ENCODE peak calls at places on chromosomes 6 and 20, in four cellular contexts. W is IMR-90, V is heart left ventricle, B is lower lobe of right lung. Z is an unnamed sample.

GRCh38 chr6:170522565-170523183 is 30.4 kb downstream of the PSMB1 start:
- DNase-seq in W (peak), V (no peak), B (no peak), Z (no peak)

GRCh38 chr20:31595654-31596411 is 9.3 kb upstream of the ID1 start:
- DNase-seq in W (peak), V (peak), B (peak), Z (peak)

GRCh38 chr20:41150664-41151063 is 13.3 kb downstream of the PLCG1 start:
- DNase-seq in W (peak), V (no peak), B (peak), Z (no peak)

GRCh38 chr20:16942702-16943101 is 194.5 kb downstream of the OTOR start:
- DNase-seq in W (peak), V (no peak), B (no peak), Z (no peak)

GRCh38 chr6:41580690-41581089 is 34.5 kb downstream of the FOXP4 start:
- DNase-seq in W (no peak), V (no peak), B (no peak), Z (no peak)

GRCh38 chr20:57614490-57615471 is 5.4 kb downstream of the ZBP1 start:
- DNase-seq in W (no peak), V (no peak), B (no peak), Z (peak)

GRCh38 chr6:111773501-111774345 is 99.5 kb downstream of the FYN start:
- DNase-seq in W (no peak), V (no peak), B (no peak), Z (no peak)

GRCh38 chr20:50251992-50252491 is 61.4 kb downstream of the CEBPB start:
- DNase-seq in W (peak), V (no peak), B (no peak), Z (no peak)

GRCh38 chr6:161547617-161548016 is 273.8 kb upstream of the AGPAT4 start:
- DNase-seq in W (no peak), V (no peak), B (no peak), Z (no peak)

GRCh38 chr6:39881851-39882566 is 52.3 kb downstream of the MOCS1 start:
- DNase-seq in W (peak), V (no peak), B (no peak), Z (no peak)
- H3K4me3 ChIP-seq in W (no peak), V (no peak), B (no peak), Z (peak)

GRCh38 chr6:64717281-64717680 is 989.7 kb downstream of the EYS start:
- DNase-seq in W (no peak), V (no peak), B (no peak), Z (no peak)
- H3K4me3 ChIP-seq in W (no peak), V (no peak), B (no peak), Z (no peak)

GRCh38 chr6:35017461-35018183 is 123.5 kb downstream of the TCP11 start:
- DNase-seq in W (no peak), V (peak), B (peak), Z (peak)
- H3K4me3 ChIP-seq in W (peak), V (peak), B (peak), Z (peak)

GRCh38 chr20:12395404-12396159 is 477.9 kb downstream of the BTBD3 start:
- DNase-seq in W (no peak), V (no peak), B (no peak), Z (no peak)

GRCh38 chr20:12386821-12387220 is 469.1 kb downstream of the BTBD3 start:
- DNase-seq in W (no peak), V (no peak), B (no peak), Z (no peak)

GRCh38 chr20:12394786-12395185 is 477.1 kb downstream of the BTBD3 start:
- DNase-seq in W (no peak), V (no peak), B (no peak), Z (no peak)

GRCh38 chr20:12391099-12391498 is 473.4 kb downstream of the BTBD3 start:
- DNase-seq in W (no peak), V (no peak), B (no peak), Z (no peak)
- H3K4me3 ChIP-seq in W (no peak), V (no peak), B (no peak), Z (no peak)

GRCh38 chr6:117481278-117481925 is 1.1 kb upstream of the DCBLD1 start:
- DNase-seq in W (no peak), V (peak), B (no peak), Z (no peak)
- H3K4me3 ChIP-seq in W (no peak), V (no peak), B (peak), Z (peak)

GRCh38 chr6:163165155-163165910 is 249.2 kb upstream of the QKI start:
- DNase-seq in W (no peak), V (no peak), B (no peak), Z (no peak)

GRCh38 chr6:163162007-163162873 is 252.3 kb upstream of the QKI start:
- DNase-seq in W (no peak), V (no peak), B (no peak), Z (no peak)

GRCh38 chr6:163162874-163163213 is 251.7 kb upstream of the QKI start:
- DNase-seq in W (no peak), V (no peak), B (no peak), Z (no peak)

GRCh38 chr6:163165922-163166321 is 248.6 kb upstream of the QKI start:
- DNase-seq in W (no peak), V (no peak), B (no peak), Z (no peak)

DNA sequence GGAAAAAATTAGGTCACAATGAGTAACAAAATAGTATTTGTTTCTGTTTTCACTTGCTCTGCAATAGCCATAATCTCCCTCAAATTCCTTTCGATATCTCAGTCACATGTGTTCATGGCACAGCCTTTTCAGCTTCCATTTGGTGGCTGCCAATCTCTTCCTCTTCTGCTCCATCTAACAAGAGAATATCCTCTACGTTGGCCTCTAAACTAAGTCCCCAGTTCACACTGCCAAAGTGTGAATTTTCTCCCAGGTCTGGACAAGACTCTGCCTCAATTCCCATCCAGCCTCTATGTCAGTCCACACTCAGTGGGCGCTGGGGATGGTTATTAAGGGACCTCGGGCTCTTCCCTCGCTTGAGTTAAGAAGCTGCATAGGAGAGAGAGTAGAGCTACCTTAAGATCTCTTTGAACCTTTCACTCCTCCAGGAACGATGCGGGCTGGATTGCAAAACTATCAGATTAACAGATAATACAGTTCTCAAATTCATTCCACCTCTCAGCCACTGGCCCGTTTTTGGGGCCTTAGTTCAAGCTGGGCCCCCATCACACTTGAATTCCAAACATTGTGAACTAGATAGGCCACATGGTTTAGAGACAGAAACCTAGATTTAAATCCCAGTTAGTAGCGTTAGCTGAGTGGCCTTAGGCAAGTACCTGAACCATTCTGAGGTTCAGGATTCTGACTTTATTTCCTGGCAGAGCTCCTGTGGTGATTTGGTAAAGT is 250.2 kb upstream of the QKI start:
- DNase-seq in W (no peak), V (no peak), B (no peak), Z (no peak)
- H3K4me3 ChIP-seq in W (no peak), V (no peak), B (no peak), Z (no peak)

Z was measured in coronary artery.